ENCODE peak calls at places on chromosome 21, in five cellular contexts. G is right lobe of liver, A is stomach, J is ovary, V is lower leg skin. W is an unnamed sample.

GRCh38 chr21:26945916-26946315 is 21.0 kb downstream of the ADAMTS5 start:
- DNase-seq in A (no peak), J (peak; percentile 35), G (peak; percentile 21), V (no peak), W (no peak)

GRCh38 chr21:32782698-32783097 is 11.1 kb upstream of the PAXBP1 start:
- DNase-seq in G (no peak), V (no peak), J (no peak), A (no peak), W (no peak)

GRCh38 chr21:44710294-44710665 is 1.1 kb downstream of the TSPEAR start:
- DNase-seq in V (peak; percentile 63), J (peak; percentile 1), A (no peak), G (no peak), W (no peak)

GRCh38 chr21:27407296-27407695 is 440.4 kb upstream of the ADAMTS5 start:
- DNase-seq in J (no peak), G (no peak), A (no peak), V (no peak), W (no peak)

GRCh38 chr21:16588433-16588860 is 858.7 kb downstream of the USP25 start:
- DNase-seq in A (peak; percentile 31), V (peak; percentile 94), J (peak; percentile 74), G (peak; percentile 58), W (peak; percentile 21)

GRCh38 chr21:35775778-35776515 is 284.4 kb downstream of the SETD4 start:
- DNase-seq in V (no peak), G (no peak), J (no peak), A (no peak), W (no peak)

GRCh38 chr21:26844258-26845065 is 747 bp downstream of the ADAMTS1 start:
- DNase-seq in J (peak; percentile 76), A (no peak), G (peak; percentile 51), V (peak; percentile 90), W (no peak)

GRCh38 chr21:18908641-18909040 is 505.1 kb upstream of the TMPRSS15 start:
- DNase-seq in G (no peak), A (no peak), V (no peak), J (no peak), W (no peak)

GRCh38 chr21:42089093-42089631 is 18.0 kb downstream of the UMODL1 start:
- DNase-seq in V (no peak), A (no peak), G (no peak), J (no peak), W (no peak)

GRCh38 chr21:14533555-14534400 is 12.3 kb downstream of the SAMSN1 start:
- DNase-seq in A (no peak), G (no peak), V (no peak), J (no peak), W (no peak)

GRCh38 chr21:17570773-17571172 is 41.9 kb downstream of the BTG3 start:
- DNase-seq in V (no peak), G (peak; percentile 43), A (no peak), J (no peak), W (no peak)

GRCh38 chr21:35408401-35408800 is 359.3 kb upstream of the RUNX1 start:
- DNase-seq in J (no peak), G (no peak), V (no peak), A (no peak), W (no peak)

GRCh38 chr21:29224006-29224405 is 74.7 kb upstream of the BACH1 start:
- DNase-seq in J (no peak), A (no peak), V (no peak), G (no peak), W (no peak)

GRCh38 chr21:29217818-29218252 is 80.9 kb upstream of the BACH1 start:
- DNase-seq in J (no peak), G (no peak), A (no peak), V (no peak), W (no peak)

GRCh38 chr21:29219165-29219770 is 79.5 kb upstream of the BACH1 start:
- DNase-seq in G (peak; percentile 35), V (no peak), J (no peak), A (no peak), W (peak; percentile 44)

GRCh38 chr21:29218749-29219148 is 80.0 kb upstream of the BACH1 start:
- DNase-seq in V (no peak), J (no peak), A (no peak), G (no peak), W (peak; percentile 38)

DNA sequence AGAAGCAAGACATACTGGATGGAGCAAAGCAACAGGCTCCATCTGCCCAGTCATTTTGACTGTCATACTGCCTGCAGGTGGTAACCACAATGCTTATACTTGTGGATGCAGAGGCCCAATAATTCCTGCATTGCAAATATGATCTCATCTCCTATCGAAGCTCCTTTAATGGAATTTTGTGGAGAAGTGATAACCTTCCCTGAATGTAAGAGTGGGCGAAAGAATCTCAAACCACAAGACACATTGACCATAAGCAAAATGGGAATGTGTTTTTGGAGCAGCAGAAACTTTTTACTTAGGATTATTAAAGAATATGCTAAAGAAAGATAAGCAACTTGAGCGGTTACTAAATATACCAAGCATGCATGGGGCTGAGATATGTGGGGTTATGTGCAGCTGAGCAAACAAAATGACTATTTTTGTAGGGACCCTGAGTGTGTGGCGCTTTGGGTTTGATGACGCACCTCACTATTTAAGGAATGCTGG is 77.4 kb upstream of the BACH1 start:
- DNase-seq in V (no peak), A (no peak), G (no peak), J (no peak), W (no peak)
- TF ChIP-seq POLR2A in V (no peak), A (no peak), G (no peak), J (no peak), W (no peak)

DNA sequence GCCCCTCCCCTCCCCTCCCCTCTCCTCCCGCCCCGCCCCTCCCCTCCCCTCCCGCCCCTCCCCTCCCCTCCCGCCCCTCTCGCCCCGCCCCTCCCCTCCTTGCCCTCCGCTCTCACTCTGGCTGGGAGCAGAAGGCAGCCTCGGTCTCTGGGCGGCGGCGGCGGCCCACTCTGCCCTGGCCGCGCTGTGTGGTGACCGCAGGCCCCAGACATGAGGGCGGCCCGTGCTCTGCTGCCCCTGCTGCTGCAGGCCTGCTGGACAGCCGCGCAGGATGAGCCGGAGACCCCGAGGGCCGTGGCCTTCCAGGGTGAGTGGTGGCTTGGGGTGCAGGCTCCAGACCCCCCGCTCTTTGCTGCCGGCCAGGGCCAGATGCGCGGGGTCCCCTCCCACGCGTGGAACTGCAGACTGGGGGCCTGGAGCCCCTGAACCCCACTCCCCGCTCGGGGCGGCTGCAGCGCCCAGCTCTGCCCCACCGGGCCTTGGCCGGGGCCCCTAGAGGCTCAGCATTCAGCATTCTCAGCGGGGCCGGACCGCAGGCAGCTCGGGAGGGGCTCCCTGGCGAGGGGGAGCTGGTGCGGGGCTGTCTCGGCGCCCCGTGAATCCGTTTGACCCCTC is at the start of gene COL6A1:
- DNase-seq in J (peak; percentile 82), G (peak; percentile 66), A (peak; percentile 59), V (peak; percentile 93), W (peak; percentile 64)
- TF ChIP-seq POLR2A in J (peak; percentile 66), G (peak; percentile 44), A (no peak), V (no peak), W (peak; percentile 43)

GRCh38 chr21:21236981-21237380 is 238.8 kb downstream of the NCAM2 start:
- DNase-seq in A (no peak), G (no peak), J (no peak), V (no peak), W (no peak)
- TF ChIP-seq POLR2A in A (no peak), G (no peak), J (no peak), V (no peak), W (no peak)

GRCh38 chr21:25572895-25573310 is 34.4 kb downstream of the MRPL39 start:
- DNase-seq in A (no peak), V (no peak), J (no peak), G (no peak), W (no peak)
- TF ChIP-seq POLR2A in A (no peak), V (no peak), J (no peak), G (no peak), W (no peak)

GRCh38 chr21:37269481-37269880 is 2.3 kb upstream of the VPS26C start:
- DNase-seq in A (no peak), J (no peak), V (no peak), G (no peak), W (no peak)

GRCh38 chr21:37264808-37265207 is 2.3 kb downstream of the VPS26C start:
- DNase-seq in G (no peak), V (no peak), A (no peak), J (no peak), W (no peak)

GRCh38 chr21:37266515-37267221 is 466 bp downstream of the VPS26C start:
- DNase-seq in V (no peak), A (peak; percentile 60), J (peak; percentile 73), G (peak; percentile 68), W (no peak)

GRCh38 chr21:37268186-37268503 is 1.0 kb upstream of the VPS26C start:
- DNase-seq in V (no peak), G (no peak), J (no peak), A (no peak), W (no peak)

DNA sequence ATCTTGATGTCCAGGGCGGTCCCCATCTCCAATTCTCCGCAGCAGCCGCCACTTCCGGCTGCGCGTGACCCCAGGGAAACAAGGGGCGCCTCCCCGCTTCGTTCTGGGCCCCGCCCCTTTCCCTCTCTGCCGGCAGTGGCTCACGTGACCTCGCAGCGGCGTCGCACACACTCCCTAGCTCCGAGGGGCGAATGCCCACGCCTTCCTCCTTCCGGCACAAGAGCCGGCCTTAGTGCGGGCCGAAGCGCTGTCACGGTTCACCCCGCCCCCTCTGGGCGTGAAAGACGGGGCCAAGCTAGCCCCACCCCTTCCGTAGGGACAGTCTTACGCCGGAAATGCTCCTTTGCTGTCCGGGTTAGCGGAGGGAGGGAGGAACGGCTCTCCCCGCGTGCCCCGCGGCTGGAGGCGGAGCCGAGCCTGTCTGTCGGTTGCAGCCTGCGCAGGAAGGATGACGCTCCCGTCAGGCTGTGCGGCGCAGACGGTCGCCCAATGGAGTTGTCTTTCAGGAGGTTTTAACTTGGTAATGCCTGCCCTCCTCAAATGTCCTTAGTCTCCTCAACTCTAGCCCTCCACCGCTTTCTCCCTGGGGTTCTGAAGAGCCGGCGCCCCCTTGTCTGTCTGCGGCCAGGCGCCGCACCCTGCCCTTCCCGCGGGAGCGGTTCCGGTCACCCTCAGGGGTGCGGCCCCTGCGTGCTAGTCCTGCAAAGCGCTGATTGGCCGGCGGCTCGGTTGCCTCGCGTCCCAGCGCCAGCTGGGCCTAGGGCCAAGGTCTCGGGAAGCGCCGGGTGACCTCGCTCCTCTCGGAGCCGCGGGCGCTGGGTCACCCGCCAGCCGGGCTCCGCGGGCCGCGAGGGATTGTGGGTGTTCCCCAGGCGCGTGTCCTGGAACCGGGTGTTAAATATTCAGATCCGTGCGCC is at the start of gene VPS26C:
- DNase-seq in G (peak; percentile 99), J (peak; percentile 98), A (peak; percentile 98), V (peak; percentile 100), W (peak; percentile 99)
- TF ChIP-seq POLR2A in G (peak; percentile 95), J (peak; percentile 71), A (no peak), V (peak; percentile 43), W (peak; percentile 95)

GRCh38 chr21:29298348-29299045 is at the start of gene BACH1:
- DNase-seq in G (peak; percentile 95), J (peak; percentile 91), V (peak; percentile 97), A (peak; percentile 92), W (peak; percentile 92)

GRCh38 chr21:29300547-29301138 is 1.9 kb downstream of the BACH1 start:
- DNase-seq in G (no peak), A (no peak), J (no peak), V (no peak), W (no peak)

GRCh38 chr21:29301703-29302102 is 3.0 kb downstream of the BACH1 start:
- DNase-seq in V (no peak), J (no peak), A (no peak), G (no peak), W (no peak)

GRCh38 chr21:29299046-29299905 is 554 bp downstream of the BACH1 start:
- DNase-seq in V (peak; percentile 94), G (peak; percentile 71), A (peak; percentile 67), J (peak; percentile 68), W (peak; percentile 68)

GRCh38 chr21:29299906-29300546 is 1.3 kb downstream of the BACH1 start:
- DNase-seq in J (peak; percentile 25), G (peak; percentile 48), V (peak; percentile 85), A (peak; percentile 39), W (peak; percentile 57)
- TF ChIP-seq POLR2A in J (no peak), G (peak; percentile 7), V (no peak), A (no peak), W (peak; percentile 23)

W was measured in transverse colon.